ENCODE peak calls at places on chromosome 4, in ten cellular contexts. One of them, this sample, is unnamed.

GRCh38 chr4:53622739-53623151 is 31.5 kb upstream of the LNX1 start:
- DNase-seq in HT1080: no peak
- DNase-seq in iris pigment epithelial cell: peak; percentile 95
- DNase-seq in stimulated activated CD8-positive, alpha-beta memory T cell treated with anti-CD3 and anti-CD28 coated beads, Interleukin-7, amount 100 ng/mL, for 48 hours: no peak
- DNase-seq in GM04504: peak; percentile 64
- DNase-seq in MM.1S: no peak
- DNase-seq in glutamatergic neuron: no peak
- DNase-seq in D341Med: no peak
- DNase-seq in dorsolateral prefrontal cortex: no peak
- DNase-seq in epithelial cell of esophagus: peak; percentile 95
- DNase-seq in this sample: no peak

GRCh38 chr4:24557036-24558022 is 27.0 kb downstream of the DHX15 start:
- DNase-seq in glutamatergic neuron: no peak
- DNase-seq in D341Med: no peak
- DNase-seq in MM.1S: no peak
- DNase-seq in HT1080: no peak
- DNase-seq in dorsolateral prefrontal cortex: no peak
- DNase-seq in GM04504: no peak
- DNase-seq in iris pigment epithelial cell: peak; percentile 74
- DNase-seq in epithelial cell of esophagus: peak; percentile 50
- DNase-seq in stimulated activated CD8-positive, alpha-beta memory T cell treated with anti-CD3 and anti-CD28 coated beads, Interleukin-7, amount 100 ng/mL, for 48 hours: no peak
- DNase-seq in this sample: no peak

GRCh38 chr4:173333658-173334084 is 487 bp downstream of the HMGB2 start:
- DNase-seq in dorsolateral prefrontal cortex: no peak
- DNase-seq in iris pigment epithelial cell: no peak
- DNase-seq in epithelial cell of esophagus: peak; percentile 24
- DNase-seq in glutamatergic neuron: peak; percentile 53
- DNase-seq in GM04504: no peak
- DNase-seq in HT1080: no peak
- DNase-seq in MM.1S: peak; percentile 46
- DNase-seq in stimulated activated CD8-positive, alpha-beta memory T cell treated with anti-CD3 and anti-CD28 coated beads, Interleukin-7, amount 100 ng/mL, for 48 hours: no peak
- DNase-seq in D341Med: peak; percentile 79
- DNase-seq in this sample: no peak

GRCh38 chr4:122742933-122743829 is 10.7 kb downstream of the BBS12 start:
- DNase-seq in GM04504: no peak
- DNase-seq in D341Med: no peak
- DNase-seq in epithelial cell of esophagus: no peak
- DNase-seq in stimulated activated CD8-positive, alpha-beta memory T cell treated with anti-CD3 and anti-CD28 coated beads, Interleukin-7, amount 100 ng/mL, for 48 hours: no peak
- DNase-seq in MM.1S: no peak
- DNase-seq in glutamatergic neuron: no peak
- DNase-seq in HT1080: no peak
- DNase-seq in iris pigment epithelial cell: no peak
- DNase-seq in dorsolateral prefrontal cortex: no peak
- DNase-seq in this sample: no peak

GRCh38 chr4:119211856-119212250 is 660 bp upstream of the USP53 start:
- DNase-seq in glutamatergic neuron: no peak
- DNase-seq in GM04504: peak; percentile 19
- DNase-seq in dorsolateral prefrontal cortex: no peak
- DNase-seq in D341Med: no peak
- DNase-seq in HT1080: no peak
- DNase-seq in iris pigment epithelial cell: no peak
- DNase-seq in MM.1S: peak; percentile 70
- DNase-seq in stimulated activated CD8-positive, alpha-beta memory T cell treated with anti-CD3 and anti-CD28 coated beads, Interleukin-7, amount 100 ng/mL, for 48 hours: no peak
- DNase-seq in epithelial cell of esophagus: no peak
- DNase-seq in this sample: no peak

GRCh38 chr4:15655223-15656037 is at the start of gene FBXL5:
- DNase-seq in GM04504: peak; percentile 65
- DNase-seq in D341Med: peak; percentile 100
- DNase-seq in iris pigment epithelial cell: peak; percentile 89
- DNase-seq in dorsolateral prefrontal cortex: peak; percentile 75
- DNase-seq in MM.1S: peak; percentile 90
- DNase-seq in epithelial cell of esophagus: peak; percentile 86
- DNase-seq in stimulated activated CD8-positive, alpha-beta memory T cell treated with anti-CD3 and anti-CD28 coated beads, Interleukin-7, amount 100 ng/mL, for 48 hours: peak; percentile 65
- DNase-seq in HT1080: peak; percentile 72
- DNase-seq in glutamatergic neuron: peak; percentile 84
- DNase-seq in this sample: peak; percentile 43

GRCh38 chr4:24820541-24820940 is 25.2 kb downstream of the SOD3 start:
- DNase-seq in D341Med: no peak
- DNase-seq in dorsolateral prefrontal cortex: no peak
- DNase-seq in MM.1S: peak; percentile 3
- DNase-seq in HT1080: no peak
- DNase-seq in GM04504: no peak
- DNase-seq in stimulated activated CD8-positive, alpha-beta memory T cell treated with anti-CD3 and anti-CD28 coated beads, Interleukin-7, amount 100 ng/mL, for 48 hours: no peak
- DNase-seq in glutamatergic neuron: no peak
- DNase-seq in epithelial cell of esophagus: no peak
- DNase-seq in iris pigment epithelial cell: no peak
- DNase-seq in this sample: no peak

GRCh38 chr4:53476232-53477037 is 99.0 kb downstream of the FIP1L1 start:
- DNase-seq in MM.1S: no peak
- DNase-seq in D341Med: no peak
- DNase-seq in iris pigment epithelial cell: peak; percentile 98
- DNase-seq in glutamatergic neuron: no peak
- DNase-seq in stimulated activated CD8-positive, alpha-beta memory T cell treated with anti-CD3 and anti-CD28 coated beads, Interleukin-7, amount 100 ng/mL, for 48 hours: no peak
- DNase-seq in epithelial cell of esophagus: peak; percentile 94
- DNase-seq in GM04504: peak; percentile 99
- DNase-seq in dorsolateral prefrontal cortex: no peak
- DNase-seq in HT1080: peak; percentile 91
- DNase-seq in this sample: peak; percentile 92

GRCh38 chr4:86498560-86499166 is 95.5 kb upstream of the PTPN13 start:
- DNase-seq in epithelial cell of esophagus: peak; percentile 67
- DNase-seq in iris pigment epithelial cell: peak; percentile 80
- DNase-seq in GM04504: no peak
- DNase-seq in stimulated activated CD8-positive, alpha-beta memory T cell treated with anti-CD3 and anti-CD28 coated beads, Interleukin-7, amount 100 ng/mL, for 48 hours: no peak
- DNase-seq in D341Med: peak; percentile 57
- DNase-seq in glutamatergic neuron: no peak
- DNase-seq in dorsolateral prefrontal cortex: no peak
- DNase-seq in MM.1S: peak; percentile 66
- DNase-seq in HT1080: peak; percentile 58
- DNase-seq in this sample: peak; percentile 26

GRCh38 chr4:145390566-145390965 is 91.1 kb upstream of the SMAD1 start:
- DNase-seq in dorsolateral prefrontal cortex: no peak
- DNase-seq in glutamatergic neuron: no peak
- DNase-seq in epithelial cell of esophagus: no peak
- DNase-seq in HT1080: no peak
- DNase-seq in iris pigment epithelial cell: no peak
- DNase-seq in stimulated activated CD8-positive, alpha-beta memory T cell treated with anti-CD3 and anti-CD28 coated beads, Interleukin-7, amount 100 ng/mL, for 48 hours: no peak
- DNase-seq in GM04504: no peak
- DNase-seq in MM.1S: no peak
- DNase-seq in D341Med: no peak
- DNase-seq in this sample: no peak

GRCh38 chr4:173434226-173434625 is 35.3 kb upstream of the SCRG1 start:
- DNase-seq in HT1080: no peak
- DNase-seq in stimulated activated CD8-positive, alpha-beta memory T cell treated with anti-CD3 and anti-CD28 coated beads, Interleukin-7, amount 100 ng/mL, for 48 hours: no peak
- DNase-seq in glutamatergic neuron: no peak
- DNase-seq in dorsolateral prefrontal cortex: no peak
- DNase-seq in GM04504: no peak
- DNase-seq in D341Med: no peak
- DNase-seq in epithelial cell of esophagus: no peak
- DNase-seq in iris pigment epithelial cell: no peak
- DNase-seq in MM.1S: no peak
- DNase-seq in this sample: no peak

GRCh38 chr4:155569960-155570515 is 96.6 kb upstream of the GUCY1A1 start:
- DNase-seq in GM04504: peak; percentile 79
- DNase-seq in iris pigment epithelial cell: peak; percentile 48
- DNase-seq in MM.1S: no peak
- DNase-seq in epithelial cell of esophagus: no peak
- DNase-seq in stimulated activated CD8-positive, alpha-beta memory T cell treated with anti-CD3 and anti-CD28 coated beads, Interleukin-7, amount 100 ng/mL, for 48 hours: no peak
- DNase-seq in glutamatergic neuron: no peak
- DNase-seq in D341Med: no peak
- DNase-seq in dorsolateral prefrontal cortex: no peak
- DNase-seq in HT1080: peak; percentile 53
- DNase-seq in this sample: no peak

GRCh38 chr4:121728798-121729226 is 32.0 kb upstream of the ANXA5 start:
- DNase-seq in glutamatergic neuron: no peak
- DNase-seq in stimulated activated CD8-positive, alpha-beta memory T cell treated with anti-CD3 and anti-CD28 coated beads, Interleukin-7, amount 100 ng/mL, for 48 hours: no peak
- DNase-seq in epithelial cell of esophagus: peak; percentile 82
- DNase-seq in iris pigment epithelial cell: peak; percentile 72
- DNase-seq in dorsolateral prefrontal cortex: no peak
- DNase-seq in HT1080: peak; percentile 91
- DNase-seq in MM.1S: no peak
- DNase-seq in GM04504: peak; percentile 83
- DNase-seq in D341Med: no peak
- DNase-seq in this sample: peak; percentile 59

GRCh38 chr4:3246458-3247398 is 2.2 kb upstream of the MSANTD1 start:
- DNase-seq in GM04504: no peak
- DNase-seq in HT1080: no peak
- DNase-seq in epithelial cell of esophagus: no peak
- DNase-seq in MM.1S: no peak
- DNase-seq in glutamatergic neuron: no peak
- DNase-seq in iris pigment epithelial cell: no peak
- DNase-seq in stimulated activated CD8-positive, alpha-beta memory T cell treated with anti-CD3 and anti-CD28 coated beads, Interleukin-7, amount 100 ng/mL, for 48 hours: no peak
- DNase-seq in D341Med: no peak
- DNase-seq in dorsolateral prefrontal cortex: no peak
- DNase-seq in this sample: no peak

GRCh38 chr4:101349346-101350064 is 2.2 kb upstream of the PPP3CA start:
- DNase-seq in glutamatergic neuron: no peak
- DNase-seq in HT1080: peak; percentile 51
- DNase-seq in stimulated activated CD8-positive, alpha-beta memory T cell treated with anti-CD3 and anti-CD28 coated beads, Interleukin-7, amount 100 ng/mL, for 48 hours: no peak
- DNase-seq in epithelial cell of esophagus: peak; percentile 90
- DNase-seq in dorsolateral prefrontal cortex: no peak
- DNase-seq in D341Med: peak; percentile 42
- DNase-seq in iris pigment epithelial cell: no peak
- DNase-seq in MM.1S: no peak
- DNase-seq in GM04504: no peak
- DNase-seq in this sample: no peak

GRCh38 chr4:99382745-99383360 is 30.3 kb upstream of the ADH1C start:
- DNase-seq in glutamatergic neuron: no peak
- DNase-seq in epithelial cell of esophagus: no peak
- DNase-seq in dorsolateral prefrontal cortex: no peak
- DNase-seq in D341Med: no peak
- DNase-seq in HT1080: no peak
- DNase-seq in GM04504: no peak
- DNase-seq in MM.1S: no peak
- DNase-seq in stimulated activated CD8-positive, alpha-beta memory T cell treated with anti-CD3 and anti-CD28 coated beads, Interleukin-7, amount 100 ng/mL, for 48 hours: no peak
- DNase-seq in iris pigment epithelial cell: peak; percentile 44
- DNase-seq in this sample: no peak

GRCh38 chr4:140012688-140013087 is 141.3 kb downstream of the MAML3 start:
- DNase-seq in glutamatergic neuron: no peak
- DNase-seq in iris pigment epithelial cell: peak; percentile 94
- DNase-seq in epithelial cell of esophagus: peak; percentile 79
- DNase-seq in MM.1S: peak; percentile 10
- DNase-seq in stimulated activated CD8-positive, alpha-beta memory T cell treated with anti-CD3 and anti-CD28 coated beads, Interleukin-7, amount 100 ng/mL, for 48 hours: peak; percentile 12
- DNase-seq in dorsolateral prefrontal cortex: peak; percentile 52
- DNase-seq in HT1080: peak; percentile 95
- DNase-seq in GM04504: peak; percentile 20
- DNase-seq in D341Med: peak; percentile 50
- DNase-seq in this sample: peak; percentile 62

GRCh38 chr4:181541396-181541795 is 701.8 kb upstream of the TENM3 start:
- DNase-seq in HT1080: peak; percentile 24
- DNase-seq in stimulated activated CD8-positive, alpha-beta memory T cell treated with anti-CD3 and anti-CD28 coated beads, Interleukin-7, amount 100 ng/mL, for 48 hours: no peak
- DNase-seq in GM04504: no peak
- DNase-seq in MM.1S: no peak
- DNase-seq in dorsolateral prefrontal cortex: no peak
- DNase-seq in D341Med: no peak
- DNase-seq in glutamatergic neuron: no peak
- DNase-seq in epithelial cell of esophagus: peak; percentile 21
- DNase-seq in iris pigment epithelial cell: peak; percentile 54
- DNase-seq in this sample: no peak

GRCh38 chr4:83219344-83219990 is 65.1 kb downstream of the COQ2 start:
- DNase-seq in HT1080: no peak
- DNase-seq in glutamatergic neuron: no peak
- DNase-seq in GM04504: peak; percentile 64
- DNase-seq in iris pigment epithelial cell: no peak
- DNase-seq in MM.1S: peak; percentile 94
- DNase-seq in D341Med: no peak
- DNase-seq in stimulated activated CD8-positive, alpha-beta memory T cell treated with anti-CD3 and anti-CD28 coated beads, Interleukin-7, amount 100 ng/mL, for 48 hours: peak; percentile 56
- DNase-seq in epithelial cell of esophagus: peak; percentile 84
- DNase-seq in dorsolateral prefrontal cortex: no peak
- DNase-seq in this sample: no peak

GRCh38 chr4:142900622-142901021 is 54.5 kb upstream of the INPP4B start:
- DNase-seq in epithelial cell of esophagus: no peak
- DNase-seq in iris pigment epithelial cell: no peak
- DNase-seq in dorsolateral prefrontal cortex: no peak
- DNase-seq in glutamatergic neuron: no peak
- DNase-seq in MM.1S: no peak
- DNase-seq in stimulated activated CD8-positive, alpha-beta memory T cell treated with anti-CD3 and anti-CD28 coated beads, Interleukin-7, amount 100 ng/mL, for 48 hours: no peak
- DNase-seq in D341Med: no peak
- DNase-seq in GM04504: no peak
- DNase-seq in HT1080: no peak
- DNase-seq in this sample: no peak

GRCh38 chr4:154189346-154189745 is 302.3 kb downstream of the DCHS2 start:
- DNase-seq in iris pigment epithelial cell: no peak
- DNase-seq in D341Med: no peak
- DNase-seq in GM04504: peak; percentile 8
- DNase-seq in stimulated activated CD8-positive, alpha-beta memory T cell treated with anti-CD3 and anti-CD28 coated beads, Interleukin-7, amount 100 ng/mL, for 48 hours: no peak
- DNase-seq in HT1080: peak; percentile 80
- DNase-seq in glutamatergic neuron: no peak
- DNase-seq in MM.1S: no peak
- DNase-seq in epithelial cell of esophagus: no peak
- DNase-seq in dorsolateral prefrontal cortex: no peak
- DNase-seq in this sample: no peak

GRCh38 chr4:88818650-88819470 is 121.2 kb upstream of the NAP1L5 start:
- DNase-seq in stimulated activated CD8-positive, alpha-beta memory T cell treated with anti-CD3 and anti-CD28 coated beads, Interleukin-7, amount 100 ng/mL, for 48 hours: no peak
- DNase-seq in HT1080: peak; percentile 48
- DNase-seq in iris pigment epithelial cell: peak; percentile 62
- DNase-seq in D341Med: peak; percentile 61
- DNase-seq in glutamatergic neuron: peak; percentile 24
- DNase-seq in epithelial cell of esophagus: peak; percentile 77
- DNase-seq in dorsolateral prefrontal cortex: peak; percentile 38
- DNase-seq in GM04504: no peak
- DNase-seq in MM.1S: peak; percentile 48
- DNase-seq in this sample: peak; percentile 20

GRCh38 chr4:101291198-101291597 is 56.1 kb downstream of the PPP3CA start:
- DNase-seq in dorsolateral prefrontal cortex: no peak
- DNase-seq in iris pigment epithelial cell: no peak
- DNase-seq in D341Med: no peak
- DNase-seq in glutamatergic neuron: no peak
- DNase-seq in HT1080: no peak
- DNase-seq in epithelial cell of esophagus: no peak
- DNase-seq in MM.1S: no peak
- DNase-seq in stimulated activated CD8-positive, alpha-beta memory T cell treated with anti-CD3 and anti-CD28 coated beads, Interleukin-7, amount 100 ng/mL, for 48 hours: no peak
- DNase-seq in GM04504: no peak
- DNase-seq in this sample: no peak

GRCh38 chr4:2786152-2786671 is 6.7 kb upstream of the SH3BP2 start:
- DNase-seq in D341Med: no peak
- DNase-seq in dorsolateral prefrontal cortex: no peak
- DNase-seq in iris pigment epithelial cell: no peak
- DNase-seq in HT1080: no peak
- DNase-seq in epithelial cell of esophagus: no peak
- DNase-seq in GM04504: no peak
- DNase-seq in glutamatergic neuron: no peak
- DNase-seq in MM.1S: no peak
- DNase-seq in stimulated activated CD8-positive, alpha-beta memory T cell treated with anti-CD3 and anti-CD28 coated beads, Interleukin-7, amount 100 ng/mL, for 48 hours: peak; percentile 68
- DNase-seq in this sample: no peak

GRCh38 chr4:153246446-153247115 is 42.3 kb downstream of the TRIM2 start:
- DNase-seq in D341Med: no peak
- DNase-seq in glutamatergic neuron: no peak
- DNase-seq in dorsolateral prefrontal cortex: no peak
- DNase-seq in iris pigment epithelial cell: no peak
- DNase-seq in stimulated activated CD8-positive, alpha-beta memory T cell treated with anti-CD3 and anti-CD28 coated beads, Interleukin-7, amount 100 ng/mL, for 48 hours: no peak
- DNase-seq in epithelial cell of esophagus: no peak
- DNase-seq in HT1080: no peak
- DNase-seq in MM.1S: no peak
- DNase-seq in GM04504: no peak
- DNase-seq in this sample: no peak

GRCh38 chr4:62510228-62510627 is 1310.1 kb downstream of the ADGRL3 start:
- DNase-seq in D341Med: no peak
- DNase-seq in dorsolateral prefrontal cortex: no peak
- DNase-seq in epithelial cell of esophagus: no peak
- DNase-seq in stimulated activated CD8-positive, alpha-beta memory T cell treated with anti-CD3 and anti-CD28 coated beads, Interleukin-7, amount 100 ng/mL, for 48 hours: no peak
- DNase-seq in glutamatergic neuron: no peak
- DNase-seq in HT1080: no peak
- DNase-seq in MM.1S: no peak
- DNase-seq in iris pigment epithelial cell: no peak
- DNase-seq in GM04504: no peak
- DNase-seq in this sample: no peak

GRCh38 chr4:184295206-184295605 is 77.5 kb upstream of the ENPP6 start:
- DNase-seq in glutamatergic neuron: no peak
- DNase-seq in stimulated activated CD8-positive, alpha-beta memory T cell treated with anti-CD3 and anti-CD28 coated beads, Interleukin-7, amount 100 ng/mL, for 48 hours: no peak
- DNase-seq in D341Med: no peak
- DNase-seq in dorsolateral prefrontal cortex: no peak
- DNase-seq in iris pigment epithelial cell: no peak
- DNase-seq in MM.1S: no peak
- DNase-seq in epithelial cell of esophagus: no peak
- DNase-seq in HT1080: no peak
- DNase-seq in GM04504: no peak
- DNase-seq in this sample: no peak

GRCh38 chr4:169179609-169180526 is 90.9 kb downstream of the SH3RF1 start:
- DNase-seq in D341Med: no peak
- DNase-seq in stimulated activated CD8-positive, alpha-beta memory T cell treated with anti-CD3 and anti-CD28 coated beads, Interleukin-7, amount 100 ng/mL, for 48 hours: no peak
- DNase-seq in iris pigment epithelial cell: peak; percentile 27
- DNase-seq in dorsolateral prefrontal cortex: no peak
- DNase-seq in MM.1S: no peak
- DNase-seq in GM04504: no peak
- DNase-seq in epithelial cell of esophagus: peak; percentile 36
- DNase-seq in glutamatergic neuron: no peak
- DNase-seq in HT1080: no peak
- DNase-seq in this sample: no peak

This sample was measured in HS-27A.